ENCODE peak calls at places on chromosomes 13 and 19, in four cellular contexts. D is neuronal stem cell, H is H1, C is mesenchymal stem cell. T is an unnamed sample.

GRCh38 chr13:98570929-98571372 is 6.0 kb downstream of the STK24 start:
- DNase-seq in D (no peak), H (no peak), C (peak; percentile 79), T (no peak)

GRCh38 chr13:112140366-112140765 is 73.4 kb downstream of the SOX1 start:
- DNase-seq in D (no peak), H (no peak), C (no peak), T (no peak)

GRCh38 chr13:62387642-62388041 is 972.0 kb upstream of the PCDH20 start:
- DNase-seq in D (no peak), H (no peak), C (peak; percentile 6), T (no peak)

GRCh38 chr19:10748924-10749434 is 31.1 kb downstream of the DNM2 start:
- DNase-seq in D (no peak), H (no peak), C (peak; percentile 43), T (peak; percentile 92)

GRCh38 chr13:112869202-112870061 is 99.6 kb upstream of the MCF2L start:
- DNase-seq in D (no peak), H (no peak), C (no peak), T (no peak)

GRCh38 chr13:20831254-20831653 is 57.5 kb upstream of the EEF1AKMT1 start:
- DNase-seq in D (no peak), H (no peak), C (no peak), T (no peak)

GRCh38 chr19:29390742-29391141 is 135.1 kb upstream of the VSTM2B start:
- DNase-seq in D (no peak), H (no peak), C (no peak), T (no peak)

GRCh38 chr13:26881154-26881553 is 120.6 kb upstream of the GPR12 start:
- DNase-seq in D (no peak), H (no peak), C (no peak), T (peak; percentile 16)

GRCh38 chr13:91406619-91407018 is 8.2 kb downstream of the GPC5 start:
- DNase-seq in D (peak; percentile 30), H (peak; percentile 31), C (peak; percentile 45), T (peak; percentile 2)

GRCh38 chr13:43368003-43368402 is 344.6 kb downstream of the DNAJC15 start:
- DNase-seq in D (no peak), H (no peak), C (peak; percentile 60), T (no peak)

GRCh38 chr19:1997353-1998233 is 17.9 kb downstream of the BTBD2 start:
- DNase-seq in D (no peak), H (no peak), C (no peak), T (no peak)

GRCh38 chr13:103287659-103288058 is 221.4 kb upstream of the SLC10A2 start:
- DNase-seq in D (no peak), H (no peak), C (no peak), T (no peak)

GRCh38 chr13:38570706-38571105 is 116.2 kb upstream of the FREM2 start:
- DNase-seq in D (no peak), H (no peak), C (no peak), T (no peak)

GRCh38 chr19:3627351-3627723 is 747 bp upstream of the CACTIN start:
- DNase-seq in D (no peak), H (no peak), C (no peak), T (no peak)

GRCh38 chr19:3622224-3622623 is 4.4 kb downstream of the CACTIN start:
- DNase-seq in D (no peak), H (no peak), C (no peak), T (no peak)

GRCh38 chr19:3623716-3624115 is 2.9 kb downstream of the CACTIN start:
- DNase-seq in D (no peak), H (no peak), C (no peak), T (no peak)

GRCh38 chr19:3626473-3627350 is at the start of gene CACTIN:
- DNase-seq in D (peak; percentile 97), H (peak; percentile 93), C (peak; percentile 99), T (peak; percentile 96)

GRCh38 chr19:3625996-3626472 is 556 bp downstream of the CACTIN start:
- DNase-seq in D (no peak), H (no peak), C (peak; percentile 35), T (peak; percentile 29)
- H3K23ac ChIP-seq in D (no peak overlapping the region), H (no peak overlapping the region), C (no peak overlapping the region), T (peak overlapping the region; percentile 8)

GRCh38 chr19:45870798-45871197 is 6.7 kb downstream of the FOXA3 start:
- DNase-seq in D (no peak), H (no peak), C (no peak), T (no peak)

GRCh38 chr19:45874620-45874966 is 10.5 kb downstream of the FOXA3 start:
- DNase-seq in D (no peak), H (no peak), C (no peak), T (no peak)

GRCh38 chr19:45872095-45872919 is 8.2 kb downstream of the FOXA3 start:
- DNase-seq in D (no peak), H (no peak), C (no peak), T (no peak)

GRCh38 chr19:45876161-45876410 is 9.9 kb downstream of the IRF2BP1 start:
- DNase-seq in D (no peak), H (no peak), C (no peak), T (no peak)

GRCh38 chr19:45873219-45873772 is 9.2 kb downstream of the FOXA3 start:
- DNase-seq in D (no peak), H (no peak), C (no peak), T (no peak)
- H3K23ac ChIP-seq in D (no peak overlapping the region), H (no peak overlapping the region), C (no peak overlapping the region), T (no peak overlapping the region)

GRCh38 chr13:31768351-31768750 is 29.0 kb downstream of the RXFP2 start:
- DNase-seq in D (no peak), H (no peak), C (no peak), T (no peak)
- H3K23ac ChIP-seq in D (no peak overlapping the region), H (no peak overlapping the region), C (no peak overlapping the region), T (no peak overlapping the region)

GRCh38 chr19:49632576-49632975 is 7.4 kb downstream of the RRAS start:
- DNase-seq in D (no peak), H (no peak), C (no peak), T (no peak)

GRCh38 chr19:49626243-49626642 is 13.7 kb downstream of the RRAS start:
- DNase-seq in D (no peak), H (no peak), C (no peak), T (no peak)

GRCh38 chr19:49631279-49631588 is 8.7 kb downstream of the RRAS start:
- DNase-seq in D (no peak), H (no peak), C (no peak), T (no peak)

GRCh38 chr19:49631610-49632192 is 8.2 kb downstream of the RRAS start:
- DNase-seq in D (no peak), H (no peak), C (no peak), T (no peak)

DNA sequence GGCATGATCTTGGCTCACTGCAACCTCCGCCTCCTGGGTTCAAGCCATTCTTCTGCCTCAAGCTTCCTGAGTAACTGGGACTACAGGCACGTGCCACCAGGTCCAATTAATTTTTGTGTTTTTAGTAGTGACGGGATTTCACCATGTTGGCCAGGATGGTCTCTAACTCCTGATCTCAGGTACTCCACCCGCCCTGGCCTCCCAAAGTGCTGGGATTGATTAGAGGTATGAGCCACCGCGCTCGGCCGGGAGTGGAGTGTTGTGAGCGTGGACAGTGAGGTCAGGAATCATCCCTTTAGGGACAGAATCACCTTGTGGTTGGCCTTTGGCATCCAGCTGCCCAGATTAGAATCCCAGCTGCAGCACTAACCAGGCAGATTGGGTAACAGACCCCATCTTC is 10.3 kb downstream of the RRAS start:
- DNase-seq in D (no peak), H (no peak), C (no peak), T (no peak)
- H3K23ac ChIP-seq in D (no peak overlapping the region), H (no peak overlapping the region), C (no peak overlapping the region), T (no peak overlapping the region)

GRCh38 chr19:55407625-55408319 is at the start of gene UBE2S:
- DNase-seq in D (peak; percentile 98), H (peak; percentile 96), C (peak; percentile 100), T (peak; percentile 99)
- H3K23ac ChIP-seq in D (peak within 1 kb of the TSS; percentile 98), H (no peak within 1 kb of the TSS), C (no peak within 1 kb of the TSS), T (no peak within 1 kb of the TSS)

GRCh38 chr19:45766919-45767346 is 2.1 kb downstream of the SIX5 start:
- DNase-seq in D (no peak), H (no peak), C (no peak), T (no peak)

GRCh38 chr19:45767410-45767880 is 1.6 kb downstream of the SIX5 start:
- DNase-seq in D (peak; percentile 72), H (no peak), C (peak; percentile 92), T (peak; percentile 54)

GRCh38 chr19:45768644-45769053 is 403 bp downstream of the SIX5 start:
- DNase-seq in D (no peak), H (no peak), C (peak; percentile 81), T (peak; percentile 28)

GRCh38 chr19:45769054-45769782 is at the start of gene SIX5:
- DNase-seq in D (peak; percentile 99), H (peak; percentile 96), C (peak; percentile 98), T (peak; percentile 99)

GRCh38 chr19:45767881-45768643 is 990 bp downstream of the SIX5 start:
- DNase-seq in D (peak; percentile 69), H (no peak), C (peak; percentile 78), T (peak; percentile 60)
- H3K23ac ChIP-seq in D (peak overlapping the region; percentile 100), H (no peak overlapping the region), C (no peak overlapping the region), T (no peak overlapping the region)

GRCh38 chr13:101308247-101309013 is 107.9 kb downstream of the NALCN start:
- DNase-seq in D (no peak), H (no peak), C (no peak), T (peak; percentile 11)
- H3K23ac ChIP-seq in D (no peak overlapping the region), H (no peak overlapping the region), C (no peak overlapping the region), T (no peak overlapping the region)

GRCh38 chr19:4911314-4911713 is 2.0 kb downstream of the UHRF1 start:
- DNase-seq in D (no peak), H (no peak), C (peak; percentile 42), T (no peak)
- H3K23ac ChIP-seq in D (no peak overlapping the region), H (no peak overlapping the region), C (no peak overlapping the region), T (no peak overlapping the region)

DNA sequence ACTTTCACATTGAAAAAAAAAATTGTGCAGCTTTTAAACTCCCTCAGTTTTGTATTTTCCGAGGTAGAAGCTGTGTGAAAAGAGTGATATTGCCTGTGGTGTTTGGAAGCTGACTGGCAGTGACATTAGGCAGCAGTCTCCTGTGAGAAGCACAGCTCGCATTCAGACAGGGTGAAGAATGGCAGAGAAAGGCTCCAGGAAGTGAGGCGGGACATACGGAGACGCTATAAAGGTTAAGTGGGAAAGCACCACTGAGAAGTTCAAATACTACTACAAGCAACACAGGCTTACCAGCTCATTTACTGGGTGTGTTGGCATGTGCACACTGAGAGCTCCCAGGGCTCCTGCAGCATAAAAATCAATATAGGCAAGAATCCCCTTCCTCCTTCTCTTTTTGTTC is 88.4 kb downstream of the RXFP2 start:
- DNase-seq in D (no peak), H (no peak), C (peak; percentile 14), T (no peak)
- H3K23ac ChIP-seq in D (no peak overlapping the region), H (no peak overlapping the region), C (no peak overlapping the region), T (no peak overlapping the region)